ENCODE peak calls at places on chromosomes 2 and 18, in four cellular contexts. S, A, Y and Z are unnamed samples.

GRCh38 chr2:10149684-10150083 is 27.1 kb downstream of the RRM2 start:
- DNase-seq in S (no peak), A (no peak), Y (no peak), Z (no peak)

GRCh38 chr2:64063924-64064331 is 44.7 kb upstream of the VPS54 start:
- DNase-seq in S (no peak), A (peak; percentile 89), Y (no peak), Z (no peak)

GRCh38 chr18:58934356-58934755 is 69.7 kb downstream of the ZNF532 start:
- DNase-seq in S (no peak), A (no peak), Y (no peak), Z (no peak)

GRCh38 chr2:217420868-217421267 is 561.0 kb upstream of the TNP1 start:
- DNase-seq in S (no peak), A (no peak), Y (no peak), Z (no peak)

GRCh38 chr18:32378705-32379104 is 92.0 kb downstream of the GAREM1 start:
- DNase-seq in S (no peak), A (peak; percentile 7), Y (no peak), Z (no peak)

GRCh38 chr18:32349728-32350395 is 120.8 kb downstream of the GAREM1 start:
- DNase-seq in S (no peak), A (peak; percentile 95), Y (no peak), Z (no peak)

GRCh38 chr18:6994719-6995430 is 122.7 kb downstream of the LAMA1 start:
- DNase-seq in S (no peak), A (no peak), Y (no peak), Z (no peak)

GRCh38 chr2:11073251-11073650 is 82.0 kb upstream of the SLC66A3 start:
- DNase-seq in S (no peak), A (peak; percentile 30), Y (no peak), Z (peak; percentile 63)

GRCh38 chr2:28956890-28957289 is 24.2 kb upstream of the TOGARAM2 start:
- DNase-seq in S (no peak), A (no peak), Y (peak; percentile 23), Z (peak; percentile 29)
- TF ChIP-seq CTCF in S (peak; percentile 25), A (peak; percentile 26), Y (peak; percentile 53), Z (peak; percentile 50)

GRCh38 chr18:38427234-38427633 is 861.6 kb upstream of the CELF4 start:
- DNase-seq in S (no peak), A (no peak), Y (no peak), Z (peak; percentile 1)
- TF ChIP-seq CTCF in S (no peak), A (no peak), Y (no peak), Z (peak; percentile 18)

GRCh38 chr2:69567909-69568300 is 75.6 kb downstream of the AAK1 start:
- DNase-seq in S (no peak), A (no peak), Y (no peak), Z (no peak)

GRCh38 chr2:69566669-69567068 is 76.9 kb downstream of the AAK1 start:
- DNase-seq in S (no peak), A (no peak), Y (no peak), Z (no peak)

GRCh38 chr2:69565431-69565839 is 78.1 kb downstream of the AAK1 start:
- DNase-seq in S (peak; percentile 76), A (peak; percentile 47), Y (peak; percentile 78), Z (peak; percentile 76)

GRCh38 chr2:69564604-69565003 is 78.9 kb downstream of the AAK1 start:
- DNase-seq in S (no peak), A (no peak), Y (no peak), Z (no peak)

DNA sequence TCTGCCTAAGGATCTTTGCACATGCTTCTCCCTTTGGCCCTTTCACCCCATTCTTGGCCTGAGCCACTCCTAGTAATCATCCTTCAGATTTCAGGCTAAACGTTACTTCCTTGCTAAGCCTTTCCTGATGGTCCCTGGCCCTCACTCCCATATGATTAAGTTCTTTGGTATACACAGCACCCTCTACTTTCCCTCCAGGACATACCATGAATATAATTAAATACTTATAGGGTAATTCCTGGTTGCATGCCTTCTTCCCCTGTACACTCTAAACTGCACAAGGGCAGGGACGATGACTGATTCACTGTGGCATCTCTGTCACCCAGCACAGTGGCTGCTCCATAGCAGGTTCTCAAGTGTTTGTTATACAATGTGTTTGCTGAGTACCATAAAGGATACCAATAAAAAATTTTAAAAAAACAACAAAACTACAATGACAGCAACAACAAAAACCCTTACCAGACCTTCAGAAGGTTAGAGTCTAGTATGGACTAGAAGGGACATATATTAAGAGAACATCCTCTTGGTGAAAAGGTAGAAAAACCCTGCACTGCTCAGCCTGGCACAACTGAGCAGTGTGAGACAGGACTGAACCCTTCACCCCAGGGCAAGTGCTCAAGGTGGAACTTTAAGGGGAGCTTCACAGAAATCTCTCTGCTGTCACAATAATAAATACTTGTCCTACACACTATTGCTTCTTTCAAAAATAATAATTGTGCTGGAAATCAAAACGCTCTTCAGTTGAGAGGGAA is 76.2 kb downstream of the AAK1 start:
- DNase-seq in S (no peak), A (no peak), Y (no peak), Z (no peak)
- TF ChIP-seq CTCF in S (no peak), A (no peak), Y (no peak), Z (no peak)

GRCh38 chr2:121838561-121838960 is 83.1 kb downstream of the TSN start:
- DNase-seq in S (no peak), A (no peak), Y (no peak), Z (no peak)

GRCh38 chr2:121837596-121837995 is 82.1 kb downstream of the TSN start:
- DNase-seq in S (no peak), A (no peak), Y (no peak), Z (no peak)

DNA sequence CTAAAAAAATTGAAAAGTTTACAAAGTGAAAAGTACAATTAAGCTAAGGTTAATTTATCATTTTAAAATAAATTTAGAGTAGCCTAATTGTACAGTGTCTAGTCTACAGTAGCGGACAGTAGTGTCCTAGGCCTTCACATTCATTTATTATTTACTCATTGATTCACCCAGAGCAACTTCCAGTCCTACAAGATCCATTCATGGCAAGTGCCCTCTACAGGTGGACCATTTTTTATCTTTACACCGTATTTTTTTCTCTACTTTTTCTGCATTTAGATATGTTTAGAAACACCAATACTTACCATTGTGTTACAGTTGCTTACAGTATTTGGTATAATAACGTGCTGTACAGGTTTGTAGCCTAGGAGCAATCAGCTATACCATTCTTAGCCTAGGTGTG is 84.1 kb downstream of the TSN start:
- DNase-seq in S (no peak), A (no peak), Y (no peak), Z (no peak)
- TF ChIP-seq CTCF in S (no peak), A (no peak), Y (no peak), Z (no peak)

DNA sequence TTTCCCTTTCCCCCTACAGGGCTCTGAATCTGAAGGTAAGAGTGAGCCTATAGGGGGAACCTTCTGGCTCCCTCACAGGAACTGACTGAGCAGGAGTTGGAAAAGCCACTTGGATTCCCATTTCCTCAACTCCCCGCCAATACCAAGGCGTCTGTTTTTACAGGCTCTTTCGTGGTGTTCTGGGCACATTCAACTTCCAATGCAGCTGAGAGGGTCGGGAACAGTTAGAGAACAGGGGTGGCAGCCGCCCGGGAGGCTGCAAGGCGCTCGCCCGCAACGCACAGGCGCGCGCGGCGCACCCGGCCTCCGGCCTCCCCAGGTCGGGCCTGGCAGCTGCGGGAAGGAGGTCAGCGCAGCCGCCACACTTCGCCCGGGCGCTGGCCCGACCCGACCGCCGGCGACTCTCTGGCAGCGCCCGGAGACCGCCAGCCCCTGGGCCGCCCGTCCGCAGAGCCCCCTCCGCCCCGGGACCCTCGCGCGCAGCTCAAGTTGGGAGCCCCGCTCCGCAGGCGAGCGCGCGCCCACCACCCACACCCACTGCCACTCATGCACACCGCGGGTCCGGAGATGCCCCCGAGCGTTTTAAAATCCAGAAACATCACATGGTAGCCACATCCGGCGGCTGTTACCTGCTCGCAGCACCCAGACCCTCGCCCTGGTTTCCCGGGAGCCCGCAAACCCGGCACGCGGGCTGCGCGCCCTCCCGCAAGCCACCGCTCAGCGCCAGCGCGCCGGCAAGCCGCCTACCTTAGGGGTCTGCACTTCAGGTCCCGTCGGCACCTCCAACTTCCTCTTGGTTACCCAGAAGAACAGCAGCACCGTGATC is 816 bp downstream of the GALNT14 start:
- DNase-seq in S (peak; percentile 27), A (no peak), Y (no peak), Z (no peak)
- TF ChIP-seq CTCF in S (no peak), A (no peak), Y (no peak), Z (no peak)

GRCh38 chr2:60998628-60999545 is 18.6 kb upstream of the PEX13 start:
- DNase-seq in S (peak; percentile 54), A (peak; percentile 70), Y (no peak), Z (no peak)
- TF ChIP-seq CTCF in S (peak; percentile 49), A (peak; percentile 37), Y (peak; percentile 87), Z (peak; percentile 83)

DNA sequence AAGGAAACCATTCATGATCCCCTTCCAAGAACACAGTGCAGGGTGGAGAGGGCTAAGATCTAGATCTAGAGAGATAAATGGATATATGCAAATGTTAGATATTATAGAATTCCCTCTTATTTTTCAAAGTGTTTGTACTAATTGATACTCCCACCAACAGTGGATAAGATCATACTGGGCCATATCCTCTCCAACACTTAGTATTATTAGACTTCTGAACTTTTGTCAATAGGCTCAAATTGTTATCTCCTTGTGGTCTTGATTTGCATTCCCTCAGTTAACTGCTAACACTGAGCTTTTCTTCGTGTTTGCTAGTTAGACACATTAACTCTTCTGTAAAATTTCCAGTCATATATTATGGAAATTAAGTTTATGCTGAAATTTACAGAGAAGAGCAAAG is 56.5 kb upstream of the GRB14 start:
- DNase-seq in S (no peak), A (no peak), Y (no peak), Z (no peak)
- TF ChIP-seq CTCF in S (no peak), A (no peak), Y (no peak), Z (no peak)

GRCh38 chr18:69814861-69815385 is 132.8 kb downstream of the CD226 start:
- DNase-seq in S (no peak), A (no peak), Y (no peak), Z (no peak)
- TF ChIP-seq CTCF in S (no peak), A (no peak), Y (no peak), Z (no peak)